ENCODE peak calls at places on chromosome 12, in nine cellular contexts. N is MM.1S, E is HCT116, A is neural progenitor cell, Y is PC-3, I is hepatocyte, L is GM23248, H is SK-N-SH, D is GM23338. T is an unnamed sample.

GRCh38 chr12:8699714-8700113 is 1.9 kb downstream of the RIMKLB start:
- DNase-seq in N (no peak), E (no peak), A (peak), Y (no peak), I (no peak), L (no peak), H (no peak), D (peak), T (peak)

GRCh38 chr12:28024231-28024995 is 51.9 kb upstream of the PTHLH start:
- DNase-seq in N (peak), E (no peak), A (no peak), Y (peak), I (no peak), L (peak), H (no peak), D (no peak), T (no peak)

GRCh38 chr12:193282-193681 is 20.7 kb downstream of the SLC6A12 start:
- DNase-seq in N (no peak), E (no peak), A (no peak), Y (no peak), I (no peak), L (no peak), H (no peak), D (no peak), T (no peak)

GRCh38 chr12:104684884-104685283 is 228.1 kb downstream of the CHST11 start:
- DNase-seq in N (no peak), E (no peak), A (no peak), Y (no peak), I (no peak), L (peak), H (no peak), D (no peak), T (no peak)

GRCh38 chr12:124392271-124392990 is 97.5 kb downstream of the RFLNA start:
- DNase-seq in N (no peak), E (peak), A (peak), Y (no peak), I (no peak), L (peak), H (peak), D (peak), T (peak)

GRCh38 chr12:6202846-6203245 is 2.6 kb downstream of the CD9 start:
- DNase-seq in N (no peak), E (no peak), A (no peak), Y (no peak), I (no peak), L (no peak), H (no peak), D (no peak), T (no peak)

GRCh38 chr12:23352670-23353069 is 596.8 kb downstream of the SOX5 start:
- DNase-seq in N (no peak), E (no peak), A (no peak), Y (no peak), I (no peak), L (no peak), H (no peak), D (no peak), T (no peak)

GRCh38 chr12:49698619-49699545 is 8.3 kb downstream of the FMNL3 start:
- DNase-seq in N (peak), E (no peak), A (peak), Y (peak), I (no peak), L (peak), H (no peak), D (peak), T (peak)

GRCh38 chr12:20489645-20490044 is 121.3 kb downstream of the PDE3A start:
- DNase-seq in N (no peak), E (no peak), A (no peak), Y (no peak), I (no peak), L (peak), H (peak), D (no peak), T (no peak)

GRCh38 chr12:102948941-102949352 is 8.5 kb upstream of the ASCL1 start:
- DNase-seq in N (peak), E (peak), A (peak), Y (peak), I (peak), L (peak), H (peak), D (peak), T (peak)

GRCh38 chr12:47817272-47818006 is 2.3 kb downstream of the HDAC7 start:
- DNase-seq in N (no peak), E (no peak), A (peak), Y (no peak), I (peak), L (peak), H (no peak), D (peak), T (peak)

DNA sequence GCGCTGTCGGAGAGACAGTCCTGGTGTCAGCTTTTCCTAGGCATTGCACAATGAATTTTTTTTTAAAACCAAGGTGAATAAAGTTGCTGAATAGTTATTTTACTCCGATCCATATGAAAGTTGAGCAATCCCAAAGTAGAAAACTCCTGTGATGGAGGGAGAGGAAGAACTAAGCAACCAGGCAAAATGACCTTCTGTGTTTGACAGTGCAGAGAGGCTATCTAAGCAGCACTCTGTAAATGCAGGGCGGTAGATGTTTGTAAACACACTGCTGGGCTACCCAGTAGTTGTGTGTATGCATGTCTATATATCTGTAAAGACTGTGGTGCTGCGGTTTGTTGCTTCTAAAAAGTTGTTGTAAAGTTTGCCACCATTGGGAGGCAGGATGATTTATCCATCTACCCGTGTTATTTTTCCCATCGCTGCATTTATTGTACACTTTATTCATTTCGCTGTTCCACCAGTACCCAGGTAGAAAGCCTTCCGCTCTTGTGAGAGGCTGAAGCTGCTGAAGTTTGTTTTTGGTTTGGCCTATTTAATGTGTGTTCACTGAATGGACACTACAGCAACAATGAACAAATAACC is 1.3 kb downstream of the ETV6 start:
- DNase-seq in N (peak), E (no peak), A (peak), Y (peak), I (peak), L (peak), H (peak), D (no peak), T (peak)
- H3K4me3 ChIP-seq in N (peak), E (peak), A (peak), Y (peak), I (peak), L (peak), H (peak), D (peak), T (peak)

DNA sequence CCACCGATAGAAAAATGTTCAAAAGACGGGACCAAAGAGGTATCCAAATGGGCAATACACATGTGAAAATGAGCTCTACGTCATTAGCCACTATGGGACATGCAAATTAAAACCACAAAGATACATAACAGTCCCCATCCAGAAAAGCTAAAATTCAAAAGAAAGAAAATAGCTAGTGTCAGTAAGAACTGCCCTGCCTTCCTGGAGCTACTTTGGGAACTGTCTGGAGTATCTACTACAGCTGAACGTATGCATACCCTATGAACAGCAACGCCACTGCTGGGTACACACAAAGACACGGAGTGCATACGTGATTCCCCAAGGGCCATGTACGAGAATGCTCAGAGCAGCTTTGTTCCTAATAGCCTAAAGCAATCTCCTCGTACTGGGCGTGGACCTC is 25.8 kb upstream of the KRT77 start:
- DNase-seq in N (no peak), E (no peak), A (no peak), Y (no peak), I (no peak), L (no peak), H (no peak), D (no peak), T (no peak)
- TF ChIP-seq EZH2phosphoT487 in N (no peak), E (no peak), A (no peak), Y (no peak), I (no peak), L (no peak), H (no peak), D (no peak), T (no peak)

GRCh38 chr12:1436015-1436414 is 158.4 kb downstream of the FBXL14 start:
- DNase-seq in N (no peak), E (no peak), A (no peak), Y (no peak), I (no peak), L (no peak), H (no peak), D (no peak), T (no peak)

GRCh38 chr12:1436996-1437395 is 157.4 kb downstream of the FBXL14 start:
- DNase-seq in N (no peak), E (no peak), A (no peak), Y (no peak), I (no peak), L (no peak), H (no peak), D (no peak), T (no peak)

GRCh38 chr12:1439687-1440086 is 154.7 kb downstream of the FBXL14 start:
- DNase-seq in N (no peak), E (no peak), A (no peak), Y (no peak), I (no peak), L (no peak), H (no peak), D (no peak), T (no peak)

GRCh38 chr12:1435456-1435855 is 158.9 kb downstream of the FBXL14 start:
- DNase-seq in N (no peak), E (no peak), A (no peak), Y (no peak), I (peak), L (peak), H (no peak), D (no peak), T (no peak)

DNA sequence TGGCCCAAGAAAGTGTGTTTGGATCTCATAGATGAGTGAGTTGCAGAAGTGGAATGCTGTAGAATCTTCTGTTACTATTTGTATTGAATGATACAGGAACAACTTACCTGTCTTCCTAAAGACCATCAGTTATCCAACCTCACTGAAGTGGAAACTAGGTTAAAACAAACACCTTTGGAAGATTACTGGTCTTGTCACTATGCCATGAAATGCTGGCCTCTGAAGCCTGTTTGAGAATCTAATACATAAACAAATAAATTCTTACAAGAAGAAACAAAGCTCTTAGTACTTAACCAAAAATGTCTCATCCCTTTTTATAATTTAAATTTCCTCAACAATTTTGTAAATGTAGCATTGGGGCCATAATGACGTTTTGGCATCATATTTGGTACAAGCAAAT is 155.2 kb downstream of the FBXL14 start:
- DNase-seq in N (no peak), E (no peak), A (no peak), Y (no peak), I (no peak), L (no peak), H (no peak), D (no peak), T (no peak)
- H3K4me2 ChIP-seq in N (no peak), E (no peak), A (no peak), Y (no peak), I (no peak), L (no peak), H (no peak), D (no peak), T (no peak)

GRCh38 chr12:115121053-115121452 is 437.1 kb upstream of the TBX3 start:
- DNase-seq in N (no peak), E (no peak), A (no peak), Y (no peak), I (no peak), L (no peak), H (no peak), D (no peak), T (no peak)
- H3K4me3 ChIP-seq in N (no peak), E (no peak), A (no peak), Y (no peak), I (no peak), L (no peak), H (no peak), D (no peak), T (no peak)

GRCh38 chr12:121580959-121581680 is at the start of gene KDM2B:
- DNase-seq in N (no peak), E (no peak), A (peak), Y (peak), I (peak), L (peak), H (peak), D (peak), T (peak)
- TF ChIP-seq EZH2phosphoT487 in N (no peak), E (no peak), A (no peak), Y (no peak), I (no peak), L (no peak), H (no peak), D (no peak), T (no peak)

GRCh38 chr12:59316938-59317337 is 278.9 kb upstream of the SLC16A7 start:
- DNase-seq in N (no peak), E (no peak), A (no peak), Y (no peak), I (no peak), L (no peak), H (no peak), D (no peak), T (no peak)
- H3K4me2 ChIP-seq in N (no peak), E (no peak), A (no peak), Y (no peak), I (no peak), L (no peak), H (no peak), D (no peak), T (no peak)